ENCODE peak calls at places on chromosomes 2 and 18, in seven cellular contexts. One of them, this sample, is unnamed.

GRCh38 chr2:25453199-25453903 is 111.6 kb upstream of the DNMT3A start:
- DNase-seq in EH: peak; percentile 12
- DNase-seq in head of caudate nucleus: no peak
- DNase-seq in left colon: no peak
- DNase-seq in AG10803: no peak
- DNase-seq in iPS DF 19.7: no peak
- DNase-seq in GM03348: peak; percentile 40
- DNase-seq in this sample: no peak

GRCh38 chr2:29123584-29124349 is 8.6 kb downstream of the CLIP4 start:
- DNase-seq in left colon: no peak
- DNase-seq in EH: peak; percentile 88
- DNase-seq in head of caudate nucleus: no peak
- DNase-seq in AG10803: peak; percentile 83
- DNase-seq in iPS DF 19.7: no peak
- DNase-seq in GM03348: peak; percentile 66
- DNase-seq in this sample: no peak

GRCh38 chr2:38263293-38263692 is 113.8 kb downstream of the ATL2 start:
- DNase-seq in EH: no peak
- DNase-seq in AG10803: no peak
- DNase-seq in iPS DF 19.7: no peak
- DNase-seq in GM03348: no peak
- DNase-seq in left colon: no peak
- DNase-seq in head of caudate nucleus: no peak
- DNase-seq in this sample: no peak

GRCh38 chr18:68735498-68736343 is 20.8 kb upstream of the TMX3 start:
- DNase-seq in iPS DF 19.7: no peak
- DNase-seq in head of caudate nucleus: no peak
- DNase-seq in AG10803: peak; percentile 67
- DNase-seq in GM03348: peak; percentile 78
- DNase-seq in EH: peak; percentile 75
- DNase-seq in left colon: no peak
- DNase-seq in this sample: peak; percentile 69

GRCh38 chr2:203631068-203631757 is 75.2 kb upstream of the CD28 start:
- DNase-seq in left colon: no peak
- DNase-seq in AG10803: peak; percentile 81
- DNase-seq in EH: peak; percentile 31
- DNase-seq in head of caudate nucleus: no peak
- DNase-seq in iPS DF 19.7: no peak
- DNase-seq in GM03348: peak; percentile 9
- DNase-seq in this sample: no peak

GRCh38 chr18:11955299-11956029 is 25.8 kb upstream of the IMPA2 start:
- DNase-seq in head of caudate nucleus: peak; percentile 74
- DNase-seq in iPS DF 19.7: no peak
- DNase-seq in AG10803: peak; percentile 83
- DNase-seq in GM03348: peak; percentile 62
- DNase-seq in left colon: no peak
- DNase-seq in EH: peak; percentile 90
- DNase-seq in this sample: no peak

GRCh38 chr2:79393107-79393506 is 119.7 kb upstream of the CTNNA2 start:
- DNase-seq in head of caudate nucleus: no peak
- DNase-seq in left colon: no peak
- DNase-seq in GM03348: no peak
- DNase-seq in EH: no peak
- DNase-seq in AG10803: no peak
- DNase-seq in iPS DF 19.7: no peak
- DNase-seq in this sample: no peak

GRCh38 chr2:143808166-143808565 is 678.9 kb downstream of the ARHGAP15 start:
- DNase-seq in iPS DF 19.7: no peak
- DNase-seq in head of caudate nucleus: no peak
- DNase-seq in GM03348: no peak
- DNase-seq in left colon: no peak
- DNase-seq in AG10803: peak; percentile 33
- DNase-seq in EH: peak; percentile 61
- DNase-seq in this sample: no peak

GRCh38 chr18:60112369-60112768 is 212.6 kb downstream of the PMAIP1 start:
- DNase-seq in EH: no peak
- DNase-seq in head of caudate nucleus: no peak
- DNase-seq in iPS DF 19.7: no peak
- DNase-seq in GM03348: no peak
- DNase-seq in AG10803: no peak
- DNase-seq in left colon: no peak
- DNase-seq in this sample: no peak

GRCh38 chr18:55510809-55511208 is 77.2 kb downstream of the TCF4 start:
- DNase-seq in left colon: no peak
- DNase-seq in head of caudate nucleus: no peak
- DNase-seq in GM03348: peak; percentile 21
- DNase-seq in AG10803: peak; percentile 82
- DNase-seq in iPS DF 19.7: no peak
- DNase-seq in EH: peak; percentile 81
- DNase-seq in this sample: no peak

GRCh38 chr18:51110073-51110797 is 80.2 kb downstream of the SMAD4 start:
- DNase-seq in EH: peak; percentile 39
- DNase-seq in GM03348: peak; percentile 94
- DNase-seq in iPS DF 19.7: no peak
- DNase-seq in left colon: peak; percentile 71
- DNase-seq in head of caudate nucleus: peak; percentile 57
- DNase-seq in AG10803: peak; percentile 24
- DNase-seq in this sample: peak; percentile 94

GRCh38 chr2:68222287-68222686 is 30.0 kb downstream of the PPP3R1 start:
- DNase-seq in AG10803: no peak
- DNase-seq in head of caudate nucleus: no peak
- DNase-seq in left colon: no peak
- DNase-seq in GM03348: no peak
- DNase-seq in EH: peak; percentile 44
- DNase-seq in iPS DF 19.7: no peak
- DNase-seq in this sample: no peak

GRCh38 chr2:20359131-20359530 is 8.5 kb upstream of the PUM2 start:
- DNase-seq in iPS DF 19.7: no peak
- DNase-seq in AG10803: no peak
- DNase-seq in head of caudate nucleus: no peak
- DNase-seq in EH: no peak
- DNase-seq in left colon: no peak
- DNase-seq in GM03348: no peak
- DNase-seq in this sample: no peak

GRCh38 chr2:190459881-190460280 is 51.7 kb downstream of the MFSD6 start:
- DNase-seq in head of caudate nucleus: no peak
- DNase-seq in EH: no peak
- DNase-seq in iPS DF 19.7: no peak
- DNase-seq in left colon: no peak
- DNase-seq in GM03348: no peak
- DNase-seq in AG10803: no peak
- DNase-seq in this sample: no peak

GRCh38 chr2:152716805-152717241 is 438 bp downstream of the PRPF40A start:
- DNase-seq in EH: no peak
- DNase-seq in iPS DF 19.7: no peak
- DNase-seq in GM03348: peak; percentile 9
- DNase-seq in left colon: peak; percentile 50
- DNase-seq in head of caudate nucleus: no peak
- DNase-seq in AG10803: peak; percentile 6
- DNase-seq in this sample: peak; percentile 41

GRCh38 chr2:170324640-170325046 is 146.7 kb downstream of the MYO3B start:
- DNase-seq in AG10803: peak; percentile 48
- DNase-seq in left colon: no peak
- DNase-seq in iPS DF 19.7: peak; percentile 80
- DNase-seq in EH: peak; percentile 36
- DNase-seq in GM03348: peak; percentile 57
- DNase-seq in head of caudate nucleus: no peak
- DNase-seq in this sample: peak; percentile 61

GRCh38 chr2:15313657-15314056 is 247.5 kb downstream of the NBAS start:
- DNase-seq in left colon: no peak
- DNase-seq in head of caudate nucleus: no peak
- DNase-seq in EH: peak; percentile 18
- DNase-seq in GM03348: peak; percentile 10
- DNase-seq in iPS DF 19.7: no peak
- DNase-seq in AG10803: peak; percentile 31
- DNase-seq in this sample: no peak

GRCh38 chr2:197904446-197904845 is 100.1 kb downstream of the PLCL1 start:
- DNase-seq in AG10803: no peak
- DNase-seq in head of caudate nucleus: no peak
- DNase-seq in iPS DF 19.7: no peak
- DNase-seq in GM03348: no peak
- DNase-seq in left colon: no peak
- DNase-seq in EH: no peak
- DNase-seq in this sample: no peak

GRCh38 chr2:152847067-152847466 is 128.6 kb downstream of the ARL6IP6 start:
- DNase-seq in GM03348: peak; percentile 78
- DNase-seq in EH: peak; percentile 94
- DNase-seq in AG10803: peak; percentile 87
- DNase-seq in iPS DF 19.7: no peak
- DNase-seq in head of caudate nucleus: no peak
- DNase-seq in left colon: no peak
- DNase-seq in this sample: no peak

GRCh38 chr18:73340135-73340934 is 472.5 kb upstream of the NETO1 start:
- DNase-seq in GM03348: peak; percentile 14
- DNase-seq in head of caudate nucleus: no peak
- DNase-seq in AG10803: peak; percentile 25
- DNase-seq in left colon: no peak
- DNase-seq in iPS DF 19.7: no peak
- DNase-seq in EH: peak; percentile 62
- DNase-seq in this sample: no peak

GRCh38 chr2:134391751-134392160 is 137.9 kb downstream of the MGAT5 start:
- DNase-seq in GM03348: no peak
- DNase-seq in AG10803: no peak
- DNase-seq in left colon: peak; percentile 58
- DNase-seq in head of caudate nucleus: no peak
- DNase-seq in iPS DF 19.7: no peak
- DNase-seq in EH: no peak
- DNase-seq in this sample: no peak

GRCh38 chr2:42923632-42924425 is 131.4 kb upstream of the HAAO start:
- DNase-seq in GM03348: no peak
- DNase-seq in AG10803: peak; percentile 60
- DNase-seq in EH: peak; percentile 59
- DNase-seq in head of caudate nucleus: no peak
- DNase-seq in iPS DF 19.7: no peak
- DNase-seq in left colon: no peak
- DNase-seq in this sample: no peak

GRCh38 chr2:96129528-96130120 is 8.7 kb downstream of the ASTL start:
- DNase-seq in EH: no peak
- DNase-seq in head of caudate nucleus: no peak
- DNase-seq in left colon: no peak
- DNase-seq in AG10803: no peak
- DNase-seq in iPS DF 19.7: no peak
- DNase-seq in GM03348: no peak
- DNase-seq in this sample: no peak

GRCh38 chr18:59954746-59955145 is 55.0 kb downstream of the PMAIP1 start:
- DNase-seq in AG10803: peak; percentile 65
- DNase-seq in head of caudate nucleus: no peak
- DNase-seq in EH: peak; percentile 66
- DNase-seq in left colon: no peak
- DNase-seq in GM03348: peak; percentile 34
- DNase-seq in iPS DF 19.7: no peak
- DNase-seq in this sample: no peak

GRCh38 chr2:12027136-12027535 is 280.7 kb downstream of the LPIN1 start:
- DNase-seq in left colon: no peak
- DNase-seq in AG10803: no peak
- DNase-seq in EH: no peak
- DNase-seq in head of caudate nucleus: no peak
- DNase-seq in iPS DF 19.7: no peak
- DNase-seq in GM03348: no peak
- DNase-seq in this sample: no peak

GRCh38 chr2:75290600-75291140 is 91.3 kb upstream of the TACR1 start:
- DNase-seq in EH: peak; percentile 58
- DNase-seq in iPS DF 19.7: no peak
- DNase-seq in AG10803: peak; percentile 44
- DNase-seq in head of caudate nucleus: peak; percentile 7
- DNase-seq in GM03348: peak; percentile 44
- DNase-seq in left colon: no peak
- DNase-seq in this sample: no peak

GRCh38 chr2:2834530-2835254 is 503.6 kb upstream of the MYT1L start:
- DNase-seq in head of caudate nucleus: no peak
- DNase-seq in iPS DF 19.7: no peak
- DNase-seq in GM03348: no peak
- DNase-seq in AG10803: no peak
- DNase-seq in EH: no peak
- DNase-seq in left colon: no peak
- DNase-seq in this sample: no peak

GRCh38 chr2:133171396-133172004 is 396.8 kb downstream of the NCKAP5 start:
- DNase-seq in AG10803: peak; percentile 62
- DNase-seq in EH: peak; percentile 71
- DNase-seq in head of caudate nucleus: no peak
- DNase-seq in iPS DF 19.7: peak; percentile 35
- DNase-seq in left colon: no peak
- DNase-seq in GM03348: peak; percentile 63
- DNase-seq in this sample: peak; percentile 34

GRCh38 chr2:43133336-43133707 is 93.1 kb downstream of the ZFP36L2 start:
- DNase-seq in GM03348: no peak
- DNase-seq in iPS DF 19.7: no peak
- DNase-seq in left colon: no peak
- DNase-seq in EH: no peak
- DNase-seq in head of caudate nucleus: no peak
- DNase-seq in AG10803: no peak
- DNase-seq in this sample: no peak

GRCh38 chr18:34709631-34710429 is at the start of gene DTNA:
- DNase-seq in iPS DF 19.7: no peak
- DNase-seq in GM03348: peak; percentile 67
- DNase-seq in AG10803: peak; percentile 98
- DNase-seq in head of caudate nucleus: peak; percentile 45
- DNase-seq in EH: peak; percentile 89
- DNase-seq in left colon: no peak
- DNase-seq in this sample: no peak

GRCh38 chr2:169118060-169118459 is 48.7 kb downstream of the DHRS9 start:
- DNase-seq in EH: no peak
- DNase-seq in head of caudate nucleus: no peak
- DNase-seq in AG10803: no peak
- DNase-seq in GM03348: no peak
- DNase-seq in left colon: no peak
- DNase-seq in iPS DF 19.7: no peak
- DNase-seq in this sample: no peak

GRCh38 chr18:67131498-67131897 is 385.0 kb downstream of the DSEL start:
- DNase-seq in AG10803: no peak
- DNase-seq in iPS DF 19.7: no peak
- DNase-seq in GM03348: no peak
- DNase-seq in left colon: no peak
- DNase-seq in head of caudate nucleus: no peak
- DNase-seq in EH: no peak
- DNase-seq in this sample: no peak

GRCh38 chr2:73232471-73233153 is 427 bp downstream of the PRADC1 start:
- DNase-seq in EH: peak; percentile 11
- DNase-seq in head of caudate nucleus: peak; percentile 26
- DNase-seq in AG10803: no peak
- DNase-seq in GM03348: no peak
- DNase-seq in iPS DF 19.7: no peak
- DNase-seq in left colon: peak; percentile 67
- DNase-seq in this sample: no peak

This sample was measured in D341Med.